ENCODE peak calls at places on chromosomes 13 and 19, in nine cellular contexts. One of them, this sample, is unnamed.

GRCh38 chr13:57630661-57631606 is 610 bp upstream of the PCDH17 start:
- DNase-seq in HCT116: no peak
- DNase-seq in breast epithelium: no peak
- DNase-seq in tibial nerve: no peak
- DNase-seq in lower leg skin: no peak
- DNase-seq in IMR-90: no peak
- DNase-seq in uterus: no peak
- DNase-seq in body of pancreas: no peak
- DNase-seq in HepG2: no peak
- DNase-seq in this sample: no peak

GRCh38 chr13:76473552-76474134 is 412.6 kb downstream of the KCTD12 start:
- DNase-seq in breast epithelium: peak; percentile 48
- DNase-seq in tibial nerve: peak; percentile 83
- DNase-seq in HepG2: peak; percentile 76
- DNase-seq in uterus: peak; percentile 75
- DNase-seq in body of pancreas: peak; percentile 79
- DNase-seq in IMR-90: peak; percentile 80
- DNase-seq in HCT116: peak; percentile 75
- DNase-seq in lower leg skin: peak; percentile 88
- DNase-seq in this sample: peak; percentile 21

GRCh38 chr19:11478167-11479089 is 2.4 kb downstream of the ELAVL3 start:
- DNase-seq in breast epithelium: no peak
- DNase-seq in tibial nerve: no peak
- DNase-seq in IMR-90: no peak
- DNase-seq in uterus: no peak
- DNase-seq in HepG2: no peak
- DNase-seq in lower leg skin: no peak
- DNase-seq in body of pancreas: no peak
- DNase-seq in HCT116: no peak
- DNase-seq in this sample: no peak

GRCh38 chr19:42311612-42312160 is 1.4 kb upstream of the TMEM145 start:
- DNase-seq in breast epithelium: no peak
- DNase-seq in tibial nerve: no peak
- DNase-seq in uterus: no peak
- DNase-seq in lower leg skin: no peak
- DNase-seq in HepG2: no peak
- DNase-seq in body of pancreas: no peak
- DNase-seq in IMR-90: no peak
- DNase-seq in HCT116: no peak
- DNase-seq in this sample: peak; percentile 52

GRCh38 chr13:113489549-113490495 is 689 bp downstream of the DCUN1D2 start:
- DNase-seq in uterus: peak; percentile 46
- DNase-seq in IMR-90: peak; percentile 41
- DNase-seq in body of pancreas: peak; percentile 50
- DNase-seq in lower leg skin: peak; percentile 88
- DNase-seq in tibial nerve: no peak
- DNase-seq in breast epithelium: no peak
- DNase-seq in HCT116: no peak
- DNase-seq in HepG2: no peak
- DNase-seq in this sample: peak; percentile 62

GRCh38 chr19:28878862-28879566 is 333.9 kb downstream of the UQCRFS1 start:
- DNase-seq in body of pancreas: peak; percentile 78
- DNase-seq in lower leg skin: peak; percentile 93
- DNase-seq in HCT116: peak; percentile 21
- DNase-seq in IMR-90: peak; percentile 71
- DNase-seq in HepG2: peak; percentile 52
- DNase-seq in uterus: peak; percentile 61
- DNase-seq in breast epithelium: peak; percentile 25
- DNase-seq in tibial nerve: peak; percentile 59
- DNase-seq in this sample: peak; percentile 56

GRCh38 chr19:6473652-6474051 is 7.9 kb downstream of the DENND1C start:
- DNase-seq in breast epithelium: no peak
- DNase-seq in lower leg skin: no peak
- DNase-seq in tibial nerve: no peak
- DNase-seq in HCT116: no peak
- DNase-seq in IMR-90: no peak
- DNase-seq in uterus: no peak
- DNase-seq in HepG2: no peak
- DNase-seq in body of pancreas: no peak
- DNase-seq in this sample: no peak

GRCh38 chr19:33387351-33388230 is 14.1 kb downstream of the CEBPG start:
- DNase-seq in tibial nerve: no peak
- DNase-seq in uterus: no peak
- DNase-seq in HCT116: no peak
- DNase-seq in body of pancreas: no peak
- DNase-seq in lower leg skin: no peak
- DNase-seq in breast epithelium: no peak
- DNase-seq in HepG2: no peak
- DNase-seq in IMR-90: no peak
- DNase-seq in this sample: no peak

GRCh38 chr19:47676811-47677210 is 36.4 kb upstream of the EHD2 start:
- DNase-seq in HCT116: no peak
- DNase-seq in HepG2: no peak
- DNase-seq in tibial nerve: no peak
- DNase-seq in uterus: no peak
- DNase-seq in body of pancreas: no peak
- DNase-seq in IMR-90: no peak
- DNase-seq in lower leg skin: no peak
- DNase-seq in breast epithelium: no peak
- DNase-seq in this sample: no peak

GRCh38 chr13:24006520-24007248 is 109.4 kb upstream of the C1QTNF9B start:
- DNase-seq in body of pancreas: no peak
- DNase-seq in HepG2: no peak
- DNase-seq in IMR-90: no peak
- DNase-seq in tibial nerve: no peak
- DNase-seq in lower leg skin: no peak
- DNase-seq in breast epithelium: no peak
- DNase-seq in uterus: no peak
- DNase-seq in HCT116: no peak
- DNase-seq in this sample: no peak

GRCh38 chr13:33132644-33133440 is 116.6 kb downstream of the KL start:
- DNase-seq in breast epithelium: no peak
- DNase-seq in tibial nerve: no peak
- DNase-seq in IMR-90: peak; percentile 75
- DNase-seq in HCT116: no peak
- DNase-seq in body of pancreas: no peak
- DNase-seq in HepG2: no peak
- DNase-seq in lower leg skin: no peak
- DNase-seq in uterus: no peak
- DNase-seq in this sample: no peak

GRCh38 chr19:19230505-19230904 is 18.7 kb downstream of the NCAN start:
- DNase-seq in HepG2: no peak
- DNase-seq in IMR-90: no peak
- DNase-seq in lower leg skin: no peak
- DNase-seq in uterus: no peak
- DNase-seq in breast epithelium: no peak
- DNase-seq in body of pancreas: no peak
- DNase-seq in HCT116: no peak
- DNase-seq in tibial nerve: no peak
- DNase-seq in this sample: no peak

DNA sequence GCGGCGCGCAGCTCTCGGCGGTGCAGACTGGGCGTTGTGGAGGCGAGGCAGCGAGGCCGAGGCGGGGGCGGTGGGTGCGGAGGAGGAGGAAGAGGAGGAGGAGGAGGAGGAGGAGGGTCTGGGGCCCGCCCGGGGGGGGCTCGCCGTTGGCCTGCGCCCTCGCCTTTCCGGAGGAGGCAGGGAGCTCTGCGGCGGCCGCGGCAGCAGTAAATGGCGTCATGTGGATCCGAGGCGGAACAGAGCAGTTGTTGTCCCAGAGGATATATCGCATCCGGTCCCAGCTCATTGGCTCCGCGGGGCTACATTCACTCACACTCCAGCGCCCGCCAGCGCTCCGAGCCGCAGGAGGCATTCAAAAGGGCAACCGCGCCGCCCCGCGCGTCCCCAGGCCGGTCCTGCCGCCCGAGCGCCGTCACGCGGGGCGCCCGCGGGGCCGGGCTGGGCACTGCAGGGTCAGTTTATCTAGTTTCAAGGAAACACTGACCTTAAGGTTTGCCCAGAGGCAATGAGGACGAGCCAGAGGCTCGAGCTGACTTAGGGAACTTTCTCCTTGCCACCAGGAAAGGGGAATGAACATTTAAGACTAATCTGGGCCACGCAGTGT is at the start of gene SPRY2:
- DNase-seq in HCT116: peak; percentile 68
- DNase-seq in breast epithelium: peak; percentile 91
- DNase-seq in IMR-90: peak; percentile 96
- DNase-seq in uterus: peak; percentile 92
- DNase-seq in lower leg skin: peak; percentile 98
- DNase-seq in tibial nerve: peak; percentile 91
- DNase-seq in HepG2: peak; percentile 94
- DNase-seq in body of pancreas: peak; percentile 91
- DNase-seq in this sample: peak; percentile 95
- TF ChIP-seq POLR2A in HCT116: peak; percentile 48
- TF ChIP-seq POLR2A in breast epithelium: peak; percentile 72
- TF ChIP-seq POLR2A in IMR-90: peak; percentile 94
- TF ChIP-seq POLR2A in uterus: peak; percentile 90
- TF ChIP-seq POLR2A in lower leg skin: no peak
- TF ChIP-seq POLR2A in tibial nerve: peak; percentile 83
- TF ChIP-seq POLR2A in HepG2: peak; percentile 68
- TF ChIP-seq POLR2A in body of pancreas: peak; percentile 94
- TF ChIP-seq POLR2A in this sample: peak; percentile 48

GRCh38 chr19:15417699-15418098 is 1.1 kb downstream of the AKAP8L start:
- DNase-seq in uterus: no peak
- DNase-seq in HCT116: no peak
- DNase-seq in body of pancreas: no peak
- DNase-seq in tibial nerve: no peak
- DNase-seq in breast epithelium: no peak
- DNase-seq in HepG2: no peak
- DNase-seq in IMR-90: no peak
- DNase-seq in lower leg skin: no peak
- DNase-seq in this sample: no peak
- TF ChIP-seq POLR2A in uterus: no peak
- TF ChIP-seq POLR2A in HCT116: no peak
- TF ChIP-seq POLR2A in body of pancreas: no peak
- TF ChIP-seq POLR2A in tibial nerve: no peak
- TF ChIP-seq POLR2A in breast epithelium: no peak
- TF ChIP-seq POLR2A in HepG2: no peak
- TF ChIP-seq POLR2A in IMR-90: no peak
- TF ChIP-seq POLR2A in lower leg skin: no peak
- TF ChIP-seq POLR2A in this sample: no peak

DNA sequence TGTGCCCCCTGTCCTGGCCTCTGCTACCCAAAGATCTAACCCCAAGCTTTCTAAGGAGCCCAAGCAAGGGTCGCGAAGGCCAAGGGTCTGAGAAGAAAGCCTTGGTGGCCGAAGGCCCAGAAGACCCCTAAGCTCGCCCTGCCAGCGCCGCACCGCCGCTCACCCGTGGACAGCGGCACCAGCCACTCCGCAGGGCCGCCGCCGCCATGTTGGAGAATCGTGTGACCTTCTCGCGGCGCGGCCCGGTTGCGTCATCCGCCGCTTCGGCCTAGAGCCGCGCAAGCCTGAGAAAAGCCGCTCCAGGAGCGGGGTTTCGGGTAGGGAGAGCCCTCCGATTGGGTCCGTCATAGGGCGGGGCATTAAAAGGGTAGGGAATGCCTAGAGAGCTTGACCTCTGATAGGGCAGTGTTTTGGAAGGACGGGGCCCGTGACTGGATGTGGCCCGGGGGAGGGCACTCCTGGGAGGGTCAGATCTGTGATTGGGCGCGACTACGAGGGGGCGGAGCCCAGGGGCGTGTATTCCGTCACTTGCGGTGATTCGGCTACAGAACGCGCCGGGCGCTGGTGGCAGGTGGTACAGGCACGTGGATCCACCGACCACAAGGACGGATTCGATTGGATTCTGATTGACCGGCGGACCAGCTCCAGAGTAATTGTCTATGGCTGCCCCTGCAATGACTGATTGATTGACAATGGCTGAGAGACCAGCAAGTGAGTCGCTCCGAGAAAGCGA is at the start of gene TIMM44:
- DNase-seq in IMR-90: peak; percentile 99
- DNase-seq in breast epithelium: peak; percentile 100
- DNase-seq in uterus: peak; percentile 99
- DNase-seq in lower leg skin: peak; percentile 100
- DNase-seq in tibial nerve: peak; percentile 98
- DNase-seq in HCT116: peak; percentile 99
- DNase-seq in body of pancreas: peak; percentile 99
- DNase-seq in HepG2: peak; percentile 99
- DNase-seq in this sample: peak; percentile 94
- TF ChIP-seq POLR2A in IMR-90: peak; percentile 91
- TF ChIP-seq POLR2A in breast epithelium: peak; percentile 13
- TF ChIP-seq POLR2A in uterus: peak; percentile 65
- TF ChIP-seq POLR2A in lower leg skin: no peak
- TF ChIP-seq POLR2A in tibial nerve: peak; percentile 29
- TF ChIP-seq POLR2A in HCT116: peak; percentile 95
- TF ChIP-seq POLR2A in body of pancreas: peak; percentile 87
- TF ChIP-seq POLR2A in HepG2: peak; percentile 99
- TF ChIP-seq POLR2A in this sample: peak; percentile 88

GRCh38 chr19:51460164-51460992 is 2.1 kb upstream of the SIGLEC8 start:
- DNase-seq in HepG2: peak; percentile 21
- DNase-seq in lower leg skin: peak; percentile 32
- DNase-seq in body of pancreas: no peak
- DNase-seq in HCT116: no peak
- DNase-seq in breast epithelium: no peak
- DNase-seq in IMR-90: peak; percentile 7
- DNase-seq in tibial nerve: no peak
- DNase-seq in uterus: no peak
- DNase-seq in this sample: no peak

GRCh38 chr19:51461723-51462161 is 3.5 kb upstream of the SIGLEC8 start:
- DNase-seq in IMR-90: no peak
- DNase-seq in HepG2: no peak
- DNase-seq in body of pancreas: no peak
- DNase-seq in HCT116: no peak
- DNase-seq in tibial nerve: no peak
- DNase-seq in lower leg skin: peak; percentile 81
- DNase-seq in breast epithelium: no peak
- DNase-seq in uterus: no peak
- DNase-seq in this sample: no peak

GRCh38 chr19:51458899-51459592 is 792 bp upstream of the SIGLEC8 start:
- DNase-seq in tibial nerve: no peak
- DNase-seq in uterus: no peak
- DNase-seq in breast epithelium: no peak
- DNase-seq in HCT116: no peak
- DNase-seq in lower leg skin: peak; percentile 67
- DNase-seq in body of pancreas: no peak
- DNase-seq in HepG2: no peak
- DNase-seq in IMR-90: no peak
- DNase-seq in this sample: no peak

GRCh38 chr19:51462681-51463080 is 4.4 kb upstream of the SIGLEC8 start:
- DNase-seq in IMR-90: no peak
- DNase-seq in uterus: no peak
- DNase-seq in HepG2: no peak
- DNase-seq in breast epithelium: no peak
- DNase-seq in body of pancreas: no peak
- DNase-seq in HCT116: no peak
- DNase-seq in lower leg skin: peak; percentile 59
- DNase-seq in tibial nerve: no peak
- DNase-seq in this sample: no peak

DNA sequence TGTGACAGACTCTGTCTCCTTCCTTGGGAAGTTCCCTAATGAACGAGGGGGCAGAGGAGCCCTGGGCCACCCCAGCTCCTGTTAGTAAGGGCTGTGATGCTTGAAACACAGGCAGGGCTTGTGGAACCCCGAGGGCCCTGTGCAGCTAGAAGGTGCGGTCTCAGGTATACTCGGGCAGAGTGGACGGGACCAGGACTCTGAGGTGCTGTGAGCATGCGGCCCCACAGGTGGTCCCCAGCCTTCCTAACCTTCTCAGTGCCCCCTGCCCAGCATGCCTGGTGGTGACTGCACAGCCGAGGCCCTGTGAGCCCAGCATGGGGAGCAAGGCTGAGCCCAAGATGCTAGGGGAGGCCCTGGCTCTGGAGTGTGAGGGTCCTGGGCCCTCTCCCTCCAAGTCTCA is 4.0 kb upstream of the SIGLEC8 start:
- DNase-seq in HepG2: no peak
- DNase-seq in lower leg skin: peak; percentile 67
- DNase-seq in uterus: no peak
- DNase-seq in body of pancreas: no peak
- DNase-seq in HCT116: no peak
- DNase-seq in breast epithelium: no peak
- DNase-seq in IMR-90: no peak
- DNase-seq in tibial nerve: no peak
- DNase-seq in this sample: no peak
- TF ChIP-seq POLR2A in HepG2: no peak
- TF ChIP-seq POLR2A in lower leg skin: no peak
- TF ChIP-seq POLR2A in uterus: no peak
- TF ChIP-seq POLR2A in body of pancreas: no peak
- TF ChIP-seq POLR2A in HCT116: no peak
- TF ChIP-seq POLR2A in breast epithelium: no peak
- TF ChIP-seq POLR2A in IMR-90: no peak
- TF ChIP-seq POLR2A in tibial nerve: no peak
- TF ChIP-seq POLR2A in this sample: no peak